ENCODE peak calls at places on chromosomes 7 and 10, in four cellular contexts. J, D, G and B are unnamed samples. For H3K36me3, the result is how much of the 10 kb centered on the place peaks cover.

GRCh38 chr7:88005191-88005590 is 71.1 kb downstream of the ADAM22 start:
- DNase-seq in D (no peak), G (no peak), J (no peak), B (no peak)

GRCh38 chr7:6012355-6013104 is 3.5 kb downstream of the AIMP2 start:
- DNase-seq in G (no peak), J (no peak), D (no peak), B (peak)

GRCh38 chr10:123666318-123667291 is at the start of gene GPR26:
- DNase-seq in D (no peak), G (no peak), J (no peak), B (no peak)

GRCh38 chr10:21014141-21014540 is 117.0 kb upstream of the NEBL start:
- DNase-seq in D (no peak), J (no peak), G (no peak), B (no peak)

GRCh38 chr10:94397549-94398370 is 4.6 kb upstream of the TBC1D12 start:
- DNase-seq in G (no peak), D (peak), J (no peak), B (peak)

GRCh38 chr10:12081879-12082560 is 13.3 kb downstream of the DHTKD1 start:
- DNase-seq in G (no peak), J (no peak), D (peak), B (peak)

GRCh38 chr7:92988051-92988450 is 129.7 kb downstream of the SAMD9 start:
- DNase-seq in G (no peak), D (peak), J (no peak), B (peak)

GRCh38 chr10:12351447-12351846 is 2.1 kb downstream of the CAMK1D start:
- DNase-seq in D (no peak), J (no peak), G (peak), B (no peak)

GRCh38 chr10:132841254-132841975 is 55.5 kb upstream of the NKX6-2 start:
- DNase-seq in G (no peak), J (no peak), D (no peak), B (no peak)

GRCh38 chr10:82242778-82243177 is 367.8 kb downstream of the NRG3 start:
- DNase-seq in G (no peak), D (no peak), J (no peak), B (no peak)

GRCh38 chr10:50312464-50313437 is 61.4 kb upstream of the ASAH2 start:
- DNase-seq in G (no peak), D (peak), J (no peak), B (peak)

GRCh38 chr7:30555525-30555924 is 39.2 kb upstream of the GARS1 start:
- DNase-seq in J (no peak), G (no peak), D (no peak), B (no peak)

GRCh38 chr7:99312316-99313203 is 13.1 kb upstream of the ARPC1A start:
- DNase-seq in D (peak), J (peak), G (peak), B (peak)

GRCh38 chr7:107125475-107125874 is 43.3 kb upstream of the HBP1 start:
- DNase-seq in D (no peak), G (no peak), J (no peak), B (no peak)

GRCh38 chr10:32244421-32245207 is 102.3 kb downstream of the EPC1 start:
- DNase-seq in J (no peak), D (no peak), G (no peak), B (no peak)

GRCh38 chr10:124516181-124516580 is 54.6 kb downstream of the LHPP start:
- DNase-seq in G (peak), D (no peak), J (peak), B (no peak)

GRCh38 chr10:91796332-91797076 is 1.7 kb upstream of the TNKS2 start:
- DNase-seq in J (peak), D (no peak), G (peak), B (no peak)

GRCh38 chr7:128407751-128408708 is 1.8 kb downstream of the IMPDH1 start:
- DNase-seq in J (no peak), G (no peak), D (no peak), B (no peak)

GRCh38 chr7:31986878-31987518 is 83.2 kb downstream of the PDE1C start:
- DNase-seq in J (no peak), D (peak), G (no peak), B (no peak)

GRCh38 chr10:94963901-94964300 is 25.4 kb downstream of the CYP2C9 start:
- DNase-seq in D (peak), G (no peak), J (no peak), B (peak)

GRCh38 chr7:50092579-50093411 is at the start of gene ZPBP:
- DNase-seq in G (no peak), D (peak), J (peak), B (peak)
- H3K4me3 ChIP-seq in G (peak), D (no peak), J (peak), B (peak)

DNA sequence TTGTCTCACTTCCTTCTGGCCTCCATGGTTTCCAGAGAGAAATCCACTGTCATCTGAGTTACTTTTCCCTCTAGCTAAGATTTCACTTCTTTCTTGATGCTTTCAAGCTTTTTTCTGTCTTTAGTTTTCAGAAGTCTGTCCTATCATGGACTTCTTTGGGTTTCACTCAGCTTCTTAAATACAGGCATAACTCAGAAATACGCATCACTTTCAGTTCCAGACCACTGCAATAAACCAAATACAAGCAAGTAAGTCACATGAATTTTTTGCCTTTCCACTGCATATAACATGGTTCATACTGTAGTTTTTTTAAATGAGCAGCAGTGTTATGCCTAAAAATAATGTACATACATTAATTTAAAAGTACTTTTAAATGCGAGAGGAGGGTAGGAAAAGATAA is 48.7 kb downstream of the STK17A start:
- DNase-seq in D (no peak), G (no peak), J (no peak), B (no peak)
- H3K36me3 ChIP-seq in D (under half), G (half or more), J (half or more), B (half or more)

DNA sequence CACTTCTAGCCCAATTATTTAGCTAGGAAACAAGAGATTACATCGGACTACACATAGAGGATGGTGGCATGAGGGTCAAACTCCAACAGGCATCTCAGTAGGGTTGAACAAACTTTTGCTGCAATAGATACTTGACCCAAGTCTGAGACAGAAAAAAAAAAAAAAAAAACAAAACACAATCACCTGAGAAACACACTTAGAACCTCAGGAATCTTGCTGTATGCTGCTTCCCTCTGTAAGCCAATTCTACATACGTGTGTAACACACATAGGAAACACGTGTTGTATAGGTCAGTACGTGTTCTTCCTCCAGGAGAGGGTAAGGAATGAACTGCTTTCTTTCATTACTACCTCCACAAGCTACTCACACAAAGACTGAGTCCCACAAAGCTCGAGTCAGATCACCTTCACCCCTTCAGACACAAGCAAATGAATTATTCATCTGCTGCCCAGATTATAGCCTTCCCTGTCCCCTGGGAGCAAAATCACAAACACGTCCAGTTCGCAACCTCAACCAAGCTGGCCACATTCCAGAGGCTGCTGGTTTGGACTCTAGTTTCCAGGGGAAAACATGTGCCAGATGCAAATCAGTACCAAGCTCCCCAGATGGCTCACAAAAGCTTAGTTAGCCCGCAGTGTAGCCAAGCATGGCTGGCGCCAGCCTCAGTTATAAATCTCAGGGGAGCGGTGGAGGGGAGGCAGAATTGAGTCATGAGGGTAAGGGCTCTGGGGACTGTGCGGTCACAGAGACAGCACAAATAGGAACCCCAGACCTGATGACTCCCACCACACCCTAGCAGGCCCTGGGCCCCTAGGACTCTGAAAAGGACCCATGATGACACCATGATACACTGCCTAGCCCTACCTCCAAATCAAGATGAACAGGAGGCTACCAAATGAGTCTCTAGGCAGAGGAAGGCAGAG is 15.1 kb downstream of the PSAP start:
- DNase-seq in D (peak), G (peak), J (no peak), B (peak)
- H3K4me3 ChIP-seq in D (no peak), G (no peak), J (no peak), B (no peak)

DNA sequence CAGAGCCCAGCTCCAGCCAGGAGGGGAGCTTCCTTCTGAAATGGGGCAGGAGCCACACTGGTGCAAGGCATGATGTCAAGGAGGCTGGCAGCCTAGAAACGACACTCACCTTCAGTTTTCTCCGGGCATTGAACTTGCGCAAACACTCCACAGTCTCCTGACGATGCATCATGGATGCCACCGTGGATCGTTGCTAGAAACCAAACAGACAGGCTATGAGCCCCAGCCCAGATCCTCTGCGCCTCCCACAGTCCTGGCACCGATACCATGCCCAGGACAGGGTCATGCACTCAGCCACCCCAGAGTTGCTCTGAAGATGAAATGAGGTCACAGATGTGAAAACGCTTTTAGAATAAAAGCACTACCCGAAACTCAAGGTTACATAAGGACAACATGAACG is 31.0 kb upstream of the NDST2 start:
- DNase-seq in D (no peak), J (no peak), G (no peak), B (no peak)
- H3K36me3 ChIP-seq in D (under half), J (half or more), G (half or more), B (under half)